ENCODE peak calls at places on chromosomes 13 and 19, in ten cellular contexts. One of them, this sample, is unnamed.

GRCh38 chr19:42115219-42115618 is 17.0 kb downstream of the POU2F2 start:
- DNase-seq in psoas muscle: no peak
- DNase-seq in mucosa of descending colon: no peak
- DNase-seq in fibroblast of the aortic adventitia: peak
- DNase-seq in bronchial epithelial cell: no peak
- DNase-seq in uterus: no peak
- DNase-seq in foreskin fibroblast: peak
- DNase-seq in HFF-Myc: no peak
- DNase-seq in brain microvascular endothelial cell: peak
- DNase-seq in thoracic aorta: no peak
- DNase-seq in this sample: no peak

GRCh38 chr19:57171551-57172081 is 4.3 kb upstream of the DUXA start:
- DNase-seq in psoas muscle: no peak
- DNase-seq in mucosa of descending colon: no peak
- DNase-seq in fibroblast of the aortic adventitia: peak
- DNase-seq in bronchial epithelial cell: no peak
- DNase-seq in uterus: peak
- DNase-seq in foreskin fibroblast: peak
- DNase-seq in HFF-Myc: no peak
- DNase-seq in brain microvascular endothelial cell: peak
- DNase-seq in thoracic aorta: no peak
- DNase-seq in this sample: no peak

GRCh38 chr19:4986056-4986455 is 17.1 kb downstream of the KDM4B start:
- DNase-seq in psoas muscle: peak
- DNase-seq in mucosa of descending colon: no peak
- DNase-seq in fibroblast of the aortic adventitia: no peak
- DNase-seq in bronchial epithelial cell: no peak
- DNase-seq in uterus: no peak
- DNase-seq in foreskin fibroblast: no peak
- DNase-seq in HFF-Myc: no peak
- DNase-seq in brain microvascular endothelial cell: no peak
- DNase-seq in thoracic aorta: no peak
- DNase-seq in this sample: no peak

GRCh38 chr13:109148243-109148642 is 518.8 kb downstream of the MYO16 start:
- DNase-seq in psoas muscle: no peak
- DNase-seq in mucosa of descending colon: no peak
- DNase-seq in fibroblast of the aortic adventitia: no peak
- DNase-seq in bronchial epithelial cell: peak
- DNase-seq in uterus: no peak
- DNase-seq in foreskin fibroblast: peak
- DNase-seq in HFF-Myc: no peak
- DNase-seq in brain microvascular endothelial cell: no peak
- DNase-seq in thoracic aorta: no peak
- DNase-seq in this sample: no peak

GRCh38 chr19:2101417-2102335 is 5.0 kb downstream of the IZUMO4 start:
- DNase-seq in psoas muscle: no peak
- DNase-seq in mucosa of descending colon: no peak
- DNase-seq in fibroblast of the aortic adventitia: no peak
- DNase-seq in bronchial epithelial cell: no peak
- DNase-seq in uterus: no peak
- DNase-seq in foreskin fibroblast: no peak
- DNase-seq in HFF-Myc: no peak
- DNase-seq in brain microvascular endothelial cell: no peak
- DNase-seq in thoracic aorta: no peak
- DNase-seq in this sample: no peak

GRCh38 chr13:49495783-49496762 is at the start of gene PHF11:
- DNase-seq in psoas muscle: peak
- DNase-seq in mucosa of descending colon: peak
- DNase-seq in fibroblast of the aortic adventitia: peak
- DNase-seq in bronchial epithelial cell: peak
- DNase-seq in uterus: peak
- DNase-seq in foreskin fibroblast: peak
- DNase-seq in HFF-Myc: peak
- DNase-seq in brain microvascular endothelial cell: peak
- DNase-seq in thoracic aorta: peak
- DNase-seq in this sample: peak

GRCh38 chr13:81048026-81048461 is 707.1 kb upstream of the SPRY2 start:
- DNase-seq in psoas muscle: no peak
- DNase-seq in mucosa of descending colon: no peak
- DNase-seq in fibroblast of the aortic adventitia: no peak
- DNase-seq in bronchial epithelial cell: no peak
- DNase-seq in uterus: no peak
- DNase-seq in foreskin fibroblast: no peak
- DNase-seq in HFF-Myc: no peak
- DNase-seq in brain microvascular endothelial cell: no peak
- DNase-seq in thoracic aorta: no peak
- DNase-seq in this sample: no peak

GRCh38 chr19:49335784-49336481 is 727 bp downstream of the CD37 start:
- DNase-seq in psoas muscle: no peak
- DNase-seq in mucosa of descending colon: no peak
- DNase-seq in fibroblast of the aortic adventitia: no peak
- DNase-seq in bronchial epithelial cell: no peak
- DNase-seq in uterus: no peak
- DNase-seq in foreskin fibroblast: no peak
- DNase-seq in HFF-Myc: no peak
- DNase-seq in brain microvascular endothelial cell: no peak
- DNase-seq in thoracic aorta: no peak
- DNase-seq in this sample: no peak

GRCh38 chr19:4539697-4540581 is at the start of gene LRG1:
- DNase-seq in psoas muscle: no peak
- DNase-seq in mucosa of descending colon: peak
- DNase-seq in fibroblast of the aortic adventitia: no peak
- DNase-seq in bronchial epithelial cell: peak
- DNase-seq in uterus: no peak
- DNase-seq in foreskin fibroblast: no peak
- DNase-seq in HFF-Myc: no peak
- DNase-seq in brain microvascular endothelial cell: no peak
- DNase-seq in thoracic aorta: no peak
- DNase-seq in this sample: peak

GRCh38 chr19:46850228-46851203 is at the start of gene AP2S1:
- DNase-seq in psoas muscle: peak
- DNase-seq in mucosa of descending colon: peak
- DNase-seq in fibroblast of the aortic adventitia: peak
- DNase-seq in bronchial epithelial cell: peak
- DNase-seq in uterus: peak
- DNase-seq in foreskin fibroblast: peak
- DNase-seq in HFF-Myc: peak
- DNase-seq in brain microvascular endothelial cell: peak
- DNase-seq in thoracic aorta: peak
- DNase-seq in this sample: peak
- H3K4me3 ChIP-seq in psoas muscle: peak
- H3K4me3 ChIP-seq in mucosa of descending colon: peak
- H3K4me3 ChIP-seq in fibroblast of the aortic adventitia: peak
- H3K4me3 ChIP-seq in bronchial epithelial cell: peak
- H3K4me3 ChIP-seq in uterus: peak
- H3K4me3 ChIP-seq in foreskin fibroblast: peak
- H3K4me3 ChIP-seq in HFF-Myc: peak
- H3K4me3 ChIP-seq in brain microvascular endothelial cell: peak
- H3K4me3 ChIP-seq in thoracic aorta: peak
- H3K4me3 ChIP-seq in this sample: peak

GRCh38 chr13:51933466-51934058 is 71.8 kb downstream of the CCDC70 start:
- DNase-seq in psoas muscle: no peak
- DNase-seq in mucosa of descending colon: no peak
- DNase-seq in fibroblast of the aortic adventitia: no peak
- DNase-seq in bronchial epithelial cell: no peak
- DNase-seq in uterus: no peak
- DNase-seq in foreskin fibroblast: no peak
- DNase-seq in HFF-Myc: no peak
- DNase-seq in brain microvascular endothelial cell: no peak
- DNase-seq in thoracic aorta: no peak
- DNase-seq in this sample: no peak

GRCh38 chr13:51938454-51938853 is 72.8 kb downstream of the ATP7B start:
- DNase-seq in psoas muscle: no peak
- DNase-seq in mucosa of descending colon: no peak
- DNase-seq in fibroblast of the aortic adventitia: no peak
- DNase-seq in bronchial epithelial cell: no peak
- DNase-seq in uterus: no peak
- DNase-seq in foreskin fibroblast: no peak
- DNase-seq in HFF-Myc: no peak
- DNase-seq in brain microvascular endothelial cell: no peak
- DNase-seq in thoracic aorta: no peak
- DNase-seq in this sample: no peak

GRCh38 chr13:51934461-51935087 is 72.8 kb downstream of the CCDC70 start:
- DNase-seq in psoas muscle: no peak
- DNase-seq in mucosa of descending colon: no peak
- DNase-seq in fibroblast of the aortic adventitia: no peak
- DNase-seq in bronchial epithelial cell: no peak
- DNase-seq in uterus: no peak
- DNase-seq in foreskin fibroblast: no peak
- DNase-seq in HFF-Myc: no peak
- DNase-seq in brain microvascular endothelial cell: no peak
- DNase-seq in thoracic aorta: no peak
- DNase-seq in this sample: no peak

GRCh38 chr13:51937320-51938290 is 73.6 kb downstream of the ATP7B start:
- DNase-seq in psoas muscle: no peak
- DNase-seq in mucosa of descending colon: no peak
- DNase-seq in fibroblast of the aortic adventitia: no peak
- DNase-seq in bronchial epithelial cell: no peak
- DNase-seq in uterus: no peak
- DNase-seq in foreskin fibroblast: no peak
- DNase-seq in HFF-Myc: no peak
- DNase-seq in brain microvascular endothelial cell: no peak
- DNase-seq in thoracic aorta: no peak
- DNase-seq in this sample: no peak

DNA sequence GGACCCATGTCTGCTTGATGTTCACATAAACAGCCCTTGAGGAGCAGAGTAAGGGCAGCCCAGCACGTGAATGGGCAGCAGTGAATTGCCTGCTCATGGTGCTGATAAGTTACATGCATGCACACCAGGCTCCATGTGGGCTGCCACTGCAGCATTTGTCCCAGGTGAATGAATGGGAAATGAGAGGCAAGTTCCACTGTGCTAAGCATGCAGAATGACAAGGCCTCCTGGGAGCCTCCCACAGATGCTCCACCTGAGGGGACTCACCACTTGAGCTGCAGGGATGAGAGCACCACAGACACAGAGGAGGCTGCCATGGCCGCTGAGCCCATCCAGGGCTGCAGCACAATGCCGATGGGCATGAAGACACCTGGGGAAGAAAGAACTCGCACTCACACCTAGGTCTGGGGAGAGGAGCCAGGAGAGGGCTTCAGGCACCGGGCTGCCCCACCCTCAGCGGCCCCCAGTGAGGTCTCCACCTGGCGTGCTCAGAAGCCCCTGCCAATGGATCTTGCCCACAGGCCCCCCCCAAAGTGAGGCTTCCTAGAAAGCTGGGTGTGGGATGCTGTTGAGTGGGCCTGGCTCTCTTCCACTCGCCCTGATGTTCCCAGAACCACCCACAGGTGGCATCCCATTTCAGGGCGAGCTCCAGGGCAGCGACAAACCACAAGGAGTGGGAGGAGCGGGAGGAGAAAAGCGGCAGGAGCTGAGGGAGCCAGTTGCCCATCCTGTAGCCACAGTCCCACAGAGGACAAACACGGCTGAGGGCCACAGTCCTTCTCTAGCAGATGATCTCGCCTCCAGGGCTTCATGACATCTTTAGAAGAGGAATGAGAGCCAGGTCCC is 73.8 kb downstream of the CCDC70 start:
- DNase-seq in psoas muscle: no peak
- DNase-seq in mucosa of descending colon: no peak
- DNase-seq in fibroblast of the aortic adventitia: no peak
- DNase-seq in bronchial epithelial cell: peak
- DNase-seq in uterus: no peak
- DNase-seq in foreskin fibroblast: no peak
- DNase-seq in HFF-Myc: no peak
- DNase-seq in brain microvascular endothelial cell: no peak
- DNase-seq in thoracic aorta: no peak
- DNase-seq in this sample: no peak
- TF ChIP-seq CTCF in psoas muscle: peak
- TF ChIP-seq CTCF in mucosa of descending colon: no peak
- TF ChIP-seq CTCF in fibroblast of the aortic adventitia: no peak
- TF ChIP-seq CTCF in bronchial epithelial cell: peak
- TF ChIP-seq CTCF in uterus: peak
- TF ChIP-seq CTCF in foreskin fibroblast: no peak
- TF ChIP-seq CTCF in HFF-Myc: no peak
- TF ChIP-seq CTCF in brain microvascular endothelial cell: peak
- TF ChIP-seq CTCF in thoracic aorta: peak
- TF ChIP-seq CTCF in this sample: peak

DNA sequence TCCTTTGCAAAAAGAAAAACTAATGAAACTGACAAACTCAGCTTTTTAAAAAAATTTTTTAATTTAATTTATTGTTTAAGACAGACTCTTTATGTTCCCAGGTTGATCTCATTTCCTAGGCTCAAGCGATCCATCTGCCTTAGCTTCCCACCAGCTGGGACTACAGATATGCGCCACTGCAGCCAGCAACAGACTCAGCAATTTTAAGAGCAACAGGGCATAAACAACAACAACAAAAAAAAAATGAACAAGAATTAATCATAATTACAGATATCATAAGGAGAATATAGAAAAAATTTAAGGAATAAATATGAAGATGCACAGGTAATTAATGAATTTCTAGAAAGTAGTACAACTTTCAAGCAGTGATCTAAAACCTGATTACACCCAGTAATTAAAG is 1.5 kb downstream of the ZNF699 start:
- DNase-seq in psoas muscle: no peak
- DNase-seq in mucosa of descending colon: no peak
- DNase-seq in fibroblast of the aortic adventitia: no peak
- DNase-seq in bronchial epithelial cell: no peak
- DNase-seq in uterus: no peak
- DNase-seq in foreskin fibroblast: no peak
- DNase-seq in HFF-Myc: no peak
- DNase-seq in brain microvascular endothelial cell: no peak
- DNase-seq in thoracic aorta: no peak
- DNase-seq in this sample: no peak
- H3K4me3 ChIP-seq in psoas muscle: peak
- H3K4me3 ChIP-seq in mucosa of descending colon: no peak
- H3K4me3 ChIP-seq in fibroblast of the aortic adventitia: peak
- H3K4me3 ChIP-seq in bronchial epithelial cell: no peak
- H3K4me3 ChIP-seq in uterus: peak
- H3K4me3 ChIP-seq in foreskin fibroblast: peak
- H3K4me3 ChIP-seq in HFF-Myc: no peak
- H3K4me3 ChIP-seq in brain microvascular endothelial cell: peak
- H3K4me3 ChIP-seq in thoracic aorta: peak
- H3K4me3 ChIP-seq in this sample: no peak

DNA sequence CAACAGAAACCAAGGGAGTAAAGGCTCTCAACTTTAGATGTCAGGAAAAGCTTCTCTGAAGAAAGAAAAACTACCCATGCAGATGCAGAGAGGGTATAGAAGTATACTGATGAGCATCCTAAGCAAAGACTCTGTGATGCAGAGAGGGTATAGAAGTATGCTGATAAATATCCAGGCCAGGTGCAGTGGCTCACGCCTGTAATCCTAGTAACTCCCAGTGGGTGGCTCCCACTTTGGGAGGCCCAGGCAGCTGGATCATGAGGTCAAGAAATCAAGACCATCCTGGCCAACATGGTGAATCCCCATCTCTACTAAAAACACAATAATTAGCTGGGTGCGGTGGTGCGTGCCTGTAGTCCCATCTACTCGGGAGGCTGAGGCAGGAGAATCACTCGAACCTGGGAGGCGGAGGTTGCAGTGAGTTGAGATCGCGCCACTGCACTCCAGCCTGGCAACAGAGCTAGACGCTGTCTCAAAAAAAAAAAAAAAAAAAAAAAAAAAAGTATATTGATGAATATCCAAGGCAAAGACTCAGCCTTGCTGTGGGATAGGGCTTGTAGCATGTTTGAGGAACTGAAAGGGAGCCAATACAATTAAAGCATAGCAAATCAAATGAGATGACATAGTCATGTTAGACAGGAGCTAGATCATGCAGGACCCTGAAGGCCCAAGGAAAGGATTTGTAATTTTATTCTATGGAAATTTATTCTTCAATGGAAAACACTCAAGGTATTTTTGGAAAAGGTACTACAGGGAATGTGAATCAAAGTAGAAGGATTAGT is 14.9 kb downstream of the UBL3 start:
- DNase-seq in psoas muscle: no peak
- DNase-seq in mucosa of descending colon: no peak
- DNase-seq in fibroblast of the aortic adventitia: no peak
- DNase-seq in bronchial epithelial cell: no peak
- DNase-seq in uterus: no peak
- DNase-seq in foreskin fibroblast: no peak
- DNase-seq in HFF-Myc: no peak
- DNase-seq in brain microvascular endothelial cell: no peak
- DNase-seq in thoracic aorta: no peak
- DNase-seq in this sample: no peak
- TF ChIP-seq CTCF in psoas muscle: no peak
- TF ChIP-seq CTCF in mucosa of descending colon: no peak
- TF ChIP-seq CTCF in fibroblast of the aortic adventitia: no peak
- TF ChIP-seq CTCF in bronchial epithelial cell: no peak
- TF ChIP-seq CTCF in uterus: no peak
- TF ChIP-seq CTCF in foreskin fibroblast: no peak
- TF ChIP-seq CTCF in HFF-Myc: no peak
- TF ChIP-seq CTCF in brain microvascular endothelial cell: no peak
- TF ChIP-seq CTCF in thoracic aorta: no peak
- TF ChIP-seq CTCF in this sample: no peak

This sample was measured in GM12864.